ENCODE peak calls at places on chromosomes 4 and X, in six cellular contexts. A is lower lobe of right lung; N is GM23338; D is coronary artery; M is CD8-positive, alpha-beta T cell; S is GM12864. K is an unnamed sample.

GRCh38 chr4:71487324-71487677 is 148.5 kb downstream of the SLC4A4 start:
- DNase-seq in A (no peak), N (peak), D (no peak), M (no peak), S (no peak), K (no peak)

GRCh38 chr4:4456351-4456750 is 69.4 kb downstream of the NSG1 start:
- DNase-seq in A (no peak), N (no peak), D (no peak), M (no peak), S (no peak), K (no peak)

GRCh38 chr4:46124773-46125172 is 919 bp upstream of the GABRG1 start:
- DNase-seq in A (peak), N (peak), D (no peak), M (no peak), S (no peak), K (no peak)

GRCh38 chr4:138222041-138222440 is 20.1 kb downstream of the SLC7A11 start:
- DNase-seq in A (no peak), N (no peak), D (no peak), M (no peak), S (no peak), K (no peak)

GRCh38 chrX:123489011-123489410 is 243.8 kb downstream of the THOC2 start:
- DNase-seq in A (no peak), N (no peak), D (no peak), M (no peak), S (no peak), K (no peak)

GRCh38 chr4:137655286-137655685 is 123.0 kb upstream of the PCDH18 start:
- DNase-seq in A (no peak), N (no peak), D (no peak), M (no peak), S (no peak), K (no peak)

GRCh38 chr4:123453006-123453685 is 56.6 kb downstream of the SPRY1 start:
- DNase-seq in A (no peak), N (no peak), D (no peak), M (no peak), S (no peak), K (no peak)

GRCh38 chr4:157204634-157205244 is 15.8 kb upstream of the GRIA2 start:
- DNase-seq in A (peak), N (peak), D (no peak), M (no peak), S (no peak), K (peak)

GRCh38 chr4:15938182-15938581 is 358 bp downstream of the FGFBP1 start:
- DNase-seq in A (peak), N (peak), D (no peak), M (no peak), S (no peak), K (no peak)

GRCh38 chr4:15934259-15934658 is 4.3 kb downstream of the FGFBP1 start:
- DNase-seq in A (no peak), N (no peak), D (no peak), M (no peak), S (no peak), K (no peak)

GRCh38 chr4:15935504-15936392 is 2.8 kb downstream of the FGFBP1 start:
- DNase-seq in A (no peak), N (no peak), D (no peak), M (no peak), S (no peak), K (no peak)

GRCh38 chr4:15938640-15939039 is at the start of gene FGFBP1:
- DNase-seq in A (no peak), N (no peak), D (no peak), M (no peak), S (no peak), K (no peak)

DNA sequence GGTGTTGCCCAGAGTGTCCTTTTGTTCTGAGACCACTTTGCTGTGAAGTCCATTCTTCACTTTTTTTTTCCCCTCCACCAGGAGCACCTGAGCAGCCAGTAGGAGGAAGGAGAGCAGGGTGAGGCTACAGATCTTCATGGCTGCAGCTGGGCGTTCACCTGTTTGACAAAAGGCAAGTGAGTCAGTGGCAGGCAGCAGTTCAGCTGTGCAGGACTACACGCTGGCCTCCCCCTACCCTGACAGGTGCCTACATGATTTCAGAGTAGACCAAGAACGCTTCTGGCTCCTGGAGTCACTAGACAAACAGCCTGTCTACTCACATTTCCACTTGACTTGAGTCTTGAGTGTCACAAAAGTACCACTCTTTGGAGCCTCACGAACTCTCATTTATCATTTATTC is 2.0 kb downstream of the FGFBP1 start:
- DNase-seq in A (peak), N (no peak), D (no peak), M (no peak), S (no peak), K (no peak)
- H3K4me3 ChIP-seq in A (no peak), N (no peak), D (no peak), M (no peak), S (no peak), K (no peak)

GRCh38 chr4:7850489-7850888 is 89.2 kb downstream of the AFAP1 start:
- DNase-seq in A (no peak), N (peak), D (no peak), M (no peak), S (no peak), K (no peak)
- TF ChIP-seq CTCF in A (no peak), N (peak), D (no peak), M (no peak), S (peak), K (peak)

GRCh38 chr4:95118507-95118906 is 360.8 kb downstream of the BMPR1B start:
- DNase-seq in A (no peak), N (no peak), D (no peak), M (no peak), S (no peak), K (no peak)
- H3K4me3 ChIP-seq in A (no peak), N (no peak), D (no peak), M (no peak), S (no peak), K (no peak)

DNA sequence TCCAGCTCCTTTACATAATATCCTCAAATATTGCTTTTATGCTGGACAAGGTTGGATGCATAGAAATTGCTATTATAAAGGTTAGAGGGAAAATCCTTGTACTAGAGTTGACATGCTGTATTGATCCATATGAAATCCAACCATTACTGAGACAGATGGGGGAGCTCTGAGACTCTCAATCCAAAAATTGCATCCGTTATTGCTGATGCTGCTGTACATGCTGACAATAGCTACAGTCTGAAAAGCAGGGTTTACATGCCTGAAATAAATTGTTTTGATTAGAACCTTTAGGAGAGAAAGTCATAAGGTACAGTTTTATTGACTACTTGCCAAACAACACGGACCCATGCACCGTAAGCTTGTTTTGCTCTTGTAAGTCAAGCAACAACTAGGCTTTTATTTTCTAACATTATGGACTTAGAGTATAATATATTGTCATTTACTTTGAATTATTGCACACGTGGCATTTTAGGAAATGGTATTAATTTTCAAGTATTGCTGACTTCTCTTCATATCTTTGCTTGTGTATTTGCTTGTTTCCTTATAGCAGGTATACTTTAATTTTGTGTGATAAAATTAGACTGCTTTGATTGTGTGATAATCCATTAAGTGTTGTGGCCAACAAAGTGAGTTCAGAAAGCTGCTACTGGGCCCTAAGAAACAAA is 1365.2 kb downstream of the STIM2 start:
- DNase-seq in A (no peak), N (no peak), D (no peak), M (no peak), S (no peak), K (no peak)
- TF ChIP-seq CTCF in A (no peak), N (no peak), D (no peak), M (no peak), S (no peak), K (no peak)

DNA sequence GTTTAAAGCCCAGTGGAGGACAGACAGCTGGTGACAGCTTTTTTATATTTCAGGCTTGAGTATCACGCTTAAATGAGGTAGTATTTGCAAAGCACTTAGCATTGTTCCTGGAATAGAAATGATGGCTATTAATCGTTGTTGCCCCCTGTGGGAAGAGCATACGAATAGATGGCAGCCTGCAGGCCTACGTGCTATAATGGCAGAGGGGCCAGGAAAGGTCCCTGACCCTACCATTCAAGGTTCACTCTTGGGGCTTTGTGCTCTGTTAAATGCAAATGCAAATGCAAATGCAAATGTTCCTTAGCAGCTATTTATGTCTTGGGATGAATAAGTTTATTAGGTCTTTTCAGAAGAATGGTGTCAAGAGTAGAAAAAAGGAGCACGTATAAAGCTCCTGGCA is 61.0 kb downstream of the TMEM150C start:
- DNase-seq in A (no peak), N (peak), D (no peak), M (no peak), S (no peak), K (no peak)
- H3K4me3 ChIP-seq in A (no peak), N (peak), D (no peak), M (no peak), S (no peak), K (no peak)

GRCh38 chr4:168319486-168320019 is 1.0 kb upstream of the DDX60 start:
- DNase-seq in A (no peak), N (peak), D (no peak), M (no peak), S (no peak), K (no peak)

GRCh38 chr4:168321006-168321405 is 2.5 kb upstream of the DDX60 start:
- DNase-seq in A (no peak), N (no peak), D (no peak), M (no peak), S (no peak), K (no peak)

DNA sequence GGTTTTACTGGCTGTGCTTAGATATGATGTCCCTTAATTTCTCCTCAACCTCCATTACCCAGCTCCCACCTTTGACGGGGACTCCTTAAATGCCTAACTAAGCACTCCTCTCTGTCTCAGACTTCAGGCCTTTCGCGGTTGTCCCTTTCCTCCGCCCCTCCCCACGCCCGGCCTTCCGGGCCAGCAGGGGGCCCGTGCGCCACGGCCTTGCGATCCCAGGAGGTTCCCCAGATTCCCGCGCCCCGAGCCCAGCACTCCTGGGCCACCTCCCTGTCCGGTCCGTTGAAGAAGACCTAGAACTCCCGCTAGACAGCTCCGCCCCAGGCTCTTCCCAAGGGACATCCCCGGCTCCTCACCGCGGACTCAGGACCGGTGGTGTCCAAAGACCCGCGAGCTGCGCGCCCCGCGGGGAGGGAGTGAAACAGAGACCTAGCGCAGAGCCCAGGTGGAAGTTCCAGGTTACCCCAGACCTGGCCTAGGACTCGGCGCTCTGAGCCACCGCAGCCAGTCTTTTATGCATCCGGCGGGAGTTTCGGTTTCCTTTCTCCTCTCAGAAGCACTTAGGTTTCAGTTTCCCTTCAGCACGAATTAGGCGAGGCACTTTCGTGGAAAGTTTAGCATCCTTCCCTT is at the start of gene DDX60:
- DNase-seq in A (peak), N (peak), D (peak), M (peak), S (peak), K (peak)
- TF ChIP-seq CTCF in A (peak), N (no peak), D (no peak), M (no peak), S (peak), K (peak)

DNA sequence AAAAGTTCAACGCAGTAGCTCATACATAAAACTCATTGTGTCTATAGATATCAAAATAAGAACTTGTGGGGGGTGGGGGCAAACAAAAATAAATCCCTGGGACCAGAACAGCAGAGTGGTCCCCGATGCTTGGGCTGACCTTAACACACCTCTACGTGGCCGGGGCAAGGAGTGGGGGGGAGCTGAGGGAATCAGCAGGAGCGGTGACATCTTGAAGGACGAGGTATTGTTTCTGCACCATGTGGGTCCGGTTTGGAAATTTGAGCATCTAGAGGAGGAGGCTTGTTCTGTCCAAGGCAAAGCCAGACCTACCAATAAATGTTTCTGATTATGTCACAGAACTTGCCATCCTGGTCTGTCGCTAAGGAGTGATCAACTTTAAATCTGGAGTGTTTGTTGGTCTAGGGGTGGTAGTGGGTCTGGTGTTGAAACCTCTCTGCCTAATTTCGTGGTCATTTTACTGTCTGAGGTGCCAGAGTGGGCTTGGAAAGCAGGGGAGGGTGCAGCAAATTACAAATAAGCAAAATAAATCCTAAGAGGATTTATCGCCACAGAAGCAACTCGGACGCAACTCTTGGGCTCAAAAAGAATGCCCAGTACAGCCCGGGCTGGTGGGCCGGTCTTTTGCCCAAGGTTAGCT is 776 bp upstream of the RAPGEF2 start:
- DNase-seq in A (no peak), N (peak), D (no peak), M (no peak), S (no peak), K (no peak)
- H3K4me3 ChIP-seq in A (peak), N (peak), D (peak), M (peak), S (peak), K (peak)

DNA sequence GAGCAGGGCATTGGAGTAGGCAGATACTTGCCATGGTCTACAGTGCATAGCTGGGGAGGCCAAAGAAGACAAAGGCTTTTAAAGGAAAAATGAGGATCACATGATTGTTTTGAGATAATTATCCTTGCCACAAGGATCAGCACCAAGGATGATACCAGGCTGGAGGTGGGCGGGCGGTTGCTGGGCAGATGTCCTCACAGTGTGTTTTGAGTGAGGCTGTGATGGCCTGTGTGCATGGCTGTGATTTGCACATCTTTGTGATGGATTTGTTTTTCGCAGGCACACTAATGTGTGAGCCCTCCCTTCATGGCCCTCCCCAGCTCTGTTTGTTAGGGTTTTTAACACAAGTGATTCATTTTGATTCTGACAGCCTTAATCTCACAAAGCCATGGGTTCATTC is 46.7 kb downstream of the RGS12 start:
- DNase-seq in A (no peak), N (no peak), D (no peak), M (no peak), S (no peak), K (no peak)
- TF ChIP-seq CTCF in A (no peak), N (no peak), D (no peak), M (no peak), S (no peak), K (no peak)

GRCh38 chrX:44904542-44905115 is 31.6 kb downstream of the KDM6A start:
- DNase-seq in A (no peak), N (peak), D (no peak), M (no peak), S (no peak), K (no peak)

GRCh38 chrX:44906041-44906440 is 33.1 kb downstream of the KDM6A start:
- DNase-seq in A (no peak), N (no peak), D (no peak), M (no peak), S (no peak), K (no peak)

GRCh38 chrX:44903107-44903506 is 30.1 kb downstream of the KDM6A start:
- DNase-seq in A (no peak), N (no peak), D (no peak), M (no peak), S (no peak), K (peak)

GRCh38 chrX:44906542-44906941 is 33.6 kb downstream of the KDM6A start:
- DNase-seq in A (no peak), N (no peak), D (no peak), M (no peak), S (no peak), K (no peak)

GRCh38 chrX:44903842-44904530 is 31.0 kb downstream of the KDM6A start:
- DNase-seq in A (no peak), N (no peak), D (no peak), M (no peak), S (no peak), K (no peak)
- H3K4me3 ChIP-seq in A (no peak), N (peak), D (no peak), M (no peak), S (no peak), K (peak)